ENCODE peak calls at places on chromosomes 13 and 19, in eight cellular contexts. G is amygdala, M is midbrain, N is aorta, D is HT-29, B is GF-D8, J is psoas muscle, H is kidney glomerular epithelial cell. W is an unnamed sample.

GRCh38 chr19:54179262-54179587 is 6.3 kb upstream of the TMC4 start:
- DNase-seq in G (no peak), M (no peak), N (no peak), D (no peak), B (no peak), J (no peak), H (no peak), W (no peak)

GRCh38 chr13:112905990-112906641 is 62.9 kb upstream of the MCF2L start:
- DNase-seq in G (no peak), M (no peak), N (no peak), D (no peak), B (no peak), J (no peak), H (no peak), W (no peak)

GRCh38 chr19:50510121-50510670 is 795 bp downstream of the JOSD2 start:
- DNase-seq in G (no peak), M (no peak), N (no peak), D (no peak), B (no peak), J (no peak), H (no peak), W (no peak)

GRCh38 chr13:58949646-58950045 is 1214.1 kb downstream of the DIAPH3 start:
- DNase-seq in G (no peak), M (no peak), N (no peak), D (no peak), B (no peak), J (no peak), H (no peak), W (no peak)

GRCh38 chr13:50449465-50449864 is 394.0 kb downstream of the DLEU7 start:
- DNase-seq in G (no peak), M (no peak), N (no peak), D (no peak), B (no peak), J (no peak), H (peak), W (no peak)

GRCh38 chr19:993831-994393 is 6.3 kb upstream of the GRIN3B start:
- DNase-seq in G (no peak), M (no peak), N (no peak), D (no peak), B (no peak), J (no peak), H (no peak), W (no peak)

GRCh38 chr19:13817615-13818371 is 22.6 kb downstream of the ZSWIM4 start:
- DNase-seq in G (no peak), M (no peak), N (no peak), D (peak), B (no peak), J (no peak), H (no peak), W (no peak)

GRCh38 chr13:101309014-101309619 is 107.2 kb downstream of the NALCN start:
- DNase-seq in G (no peak), M (no peak), N (no peak), D (no peak), B (no peak), J (no peak), H (peak), W (no peak)

GRCh38 chr13:23496255-23496654 is 62.8 kb upstream of the SACS start:
- DNase-seq in G (no peak), M (no peak), N (no peak), D (no peak), B (no peak), J (no peak), H (no peak), W (no peak)

GRCh38 chr13:98310485-98311199 is 133.6 kb upstream of the RNF113B start:
- DNase-seq in G (no peak), M (no peak), N (no peak), D (peak), B (no peak), J (no peak), H (peak), W (no peak)

GRCh38 chr19:31171936-31172335 is 177.3 kb downstream of the TSHZ3 start:
- DNase-seq in G (no peak), M (no peak), N (no peak), D (no peak), B (no peak), J (no peak), H (no peak), W (no peak)

GRCh38 chr19:13053761-13054604 is 48.7 kb downstream of the LYL1 start:
- DNase-seq in G (no peak), M (no peak), N (peak), D (peak), B (no peak), J (peak), H (peak), W (no peak)

GRCh38 chr13:109383683-109384082 is 402.7 kb downstream of the IRS2 start:
- DNase-seq in G (no peak), M (no peak), N (no peak), D (no peak), B (no peak), J (no peak), H (no peak), W (no peak)

GRCh38 chr19:16922592-16922934 is 33.8 kb downstream of the F2RL3 start:
- DNase-seq in G (no peak), M (no peak), N (no peak), D (no peak), B (no peak), J (no peak), H (no peak), W (no peak)

GRCh38 chr13:75180805-75181455 is 301.0 kb downstream of the TBC1D4 start:
- DNase-seq in G (no peak), M (no peak), N (no peak), D (no peak), B (no peak), J (no peak), H (peak), W (no peak)

GRCh38 chr13:58619396-58620113 is 988.0 kb downstream of the PCDH17 start:
- DNase-seq in G (no peak), M (no peak), N (no peak), D (no peak), B (no peak), J (no peak), H (no peak), W (no peak)

GRCh38 chr19:32830231-32831014 is 39.1 kb downstream of the SLC7A9 start:
- DNase-seq in G (no peak), M (no peak), N (no peak), D (no peak), B (no peak), J (no peak), H (peak), W (no peak)

GRCh38 chr13:83151308-83151660 is 731.0 kb downstream of the SLITRK1 start:
- DNase-seq in G (no peak), M (no peak), N (no peak), D (no peak), B (no peak), J (no peak), H (no peak), W (no peak)

GRCh38 chr19:55341191-55342043 is 1.7 kb downstream of the KMT5C start:
- DNase-seq in G (no peak), M (peak), N (peak), D (peak), B (no peak), J (peak), H (no peak), W (peak)

GRCh38 chr19:29524912-29525870 is 603 bp upstream of the VSTM2B start:
- DNase-seq in G (no peak), M (no peak), N (no peak), D (no peak), B (no peak), J (no peak), H (no peak), W (peak)

GRCh38 chr19:940591-941291 is 14.9 kb downstream of the ARID3A start:
- DNase-seq in G (peak), M (peak), N (peak), D (peak), B (peak), J (peak), H (no peak), W (peak)

GRCh38 chr19:13329766-13330165 is 176.5 kb downstream of the CACNA1A start:
- DNase-seq in G (no peak), M (no peak), N (no peak), D (no peak), B (no peak), J (no peak), H (no peak), W (no peak)

W was measured in cerebellum.